ENCODE peak calls at places on chromosomes 12 and 14, in eight cellular contexts. L is HCT116, Z is GM12878, M is HepG2, F is K562, X is Panc1, C is GM23338, B is upper lobe of left lung. S is an unnamed sample.

GRCh38 chr12:15963271-15963670 is 52.1 kb downstream of the DERA start:
- ATAC-seq in M (no peak), X (no peak), B (no peak), C (no peak), Z (no peak), L (no peak), F (no peak), S (no peak)

GRCh38 chr14:103144085-103144484 is 20.8 kb downstream of the TNFAIP2 start:
- ATAC-seq in X (no peak), B (no peak), M (no peak), Z (no peak), F (no peak), C (no peak), L (no peak), S (no peak)

GRCh38 chr12:84698576-84699333 is 213.8 kb downstream of the SLC6A15 start:
- ATAC-seq in X (no peak), C (no peak), F (no peak), M (no peak), Z (no peak), B (no peak), L (no peak), S (no peak)

GRCh38 chr14:79513446-79513845 is 697.9 kb downstream of the DIO2 start:
- ATAC-seq in C (no peak), B (no peak), L (no peak), F (no peak), Z (no peak), M (no peak), X (no peak), S (no peak)

GRCh38 chr12:19412844-19413243 is 26.4 kb upstream of the AEBP2 start:
- ATAC-seq in C (no peak), M (no peak), X (no peak), B (peak; percentile 59), Z (no peak), L (no peak), F (no peak), S (peak; percentile 48)

GRCh38 chr14:85165091-85165490 is 364.9 kb upstream of the FLRT2 start:
- ATAC-seq in B (no peak), Z (no peak), X (no peak), L (no peak), C (peak; percentile 73), F (no peak), M (no peak), S (no peak)

GRCh38 chr12:89162704-89163261 is 189.5 kb downstream of the DUSP6 start:
- ATAC-seq in X (no peak), L (no peak), C (no peak), F (no peak), Z (peak; percentile 62), B (peak; percentile 92), M (no peak), S (peak; percentile 94)

GRCh38 chr12:5022465-5023061 is 21.1 kb upstream of the KCNA5 start:
- ATAC-seq in B (peak; percentile 58), F (peak; percentile 74), L (peak; percentile 92), C (peak; percentile 94), X (peak; percentile 72), M (peak; percentile 77), Z (peak; percentile 91), S (no peak)

GRCh38 chr14:84807673-84808072 is 722.3 kb upstream of the FLRT2 start:
- ATAC-seq in C (no peak), M (no peak), B (peak; percentile 35), L (no peak), Z (no peak), F (no peak), X (no peak), S (no peak)

GRCh38 chr12:42585846-42586226 is 3.7 kb downstream of the PRICKLE1 start:
- ATAC-seq in F (no peak), L (no peak), C (no peak), X (no peak), B (no peak), M (no peak), Z (no peak), S (no peak)

GRCh38 chr12:5489760-5490432 is 58.0 kb downstream of the NTF3 start:
- ATAC-seq in Z (no peak), F (no peak), B (no peak), L (no peak), C (no peak), X (no peak), M (no peak), S (no peak)

GRCh38 chr12:50625029-50625875 is 120.5 kb downstream of the DIP2B start:
- ATAC-seq in L (no peak), F (peak; percentile 76), M (no peak), X (no peak), C (no peak), B (no peak), Z (no peak), S (no peak)

GRCh38 chr14:88005050-88005481 is at the start of gene GPR65:
- ATAC-seq in F (no peak), C (no peak), X (no peak), M (no peak), Z (peak; percentile 74), L (no peak), B (peak; percentile 81), S (no peak)
- TF ChIP-seq POLR2AphosphoS5 in F (no peak), C (no peak), X (no peak), M (no peak), Z (peak; percentile 93), L (no peak), B (no peak), S (peak; percentile 18)

GRCh38 chr12:12562585-12563245 is at the start of gene DUSP16:
- ATAC-seq in F (peak; percentile 94), L (peak; percentile 89), B (peak; percentile 97), Z (peak; percentile 78), C (peak; percentile 88), M (peak; percentile 95), X (peak; percentile 96), S (peak; percentile 96)

GRCh38 chr12:12559699-12560296 is 2.9 kb downstream of the DUSP16 start:
- ATAC-seq in L (no peak), Z (no peak), C (no peak), X (no peak), B (no peak), M (no peak), F (peak; percentile 4), S (no peak)

GRCh38 chr12:12561305-12562015 is 1.2 kb downstream of the DUSP16 start:
- ATAC-seq in B (peak; percentile 56), F (peak; percentile 40), X (peak; percentile 53), M (peak; percentile 50), C (peak; percentile 20), L (peak; percentile 39), Z (peak; percentile 7), S (peak; percentile 28)

GRCh38 chr12:12562016-12562483 is 613 bp downstream of the DUSP16 start:
- ATAC-seq in M (peak; percentile 7), B (peak; percentile 9), X (peak; percentile 21), C (peak; percentile 8), L (peak; percentile 17), Z (no peak), F (peak; percentile 2), S (no peak)

DNA sequence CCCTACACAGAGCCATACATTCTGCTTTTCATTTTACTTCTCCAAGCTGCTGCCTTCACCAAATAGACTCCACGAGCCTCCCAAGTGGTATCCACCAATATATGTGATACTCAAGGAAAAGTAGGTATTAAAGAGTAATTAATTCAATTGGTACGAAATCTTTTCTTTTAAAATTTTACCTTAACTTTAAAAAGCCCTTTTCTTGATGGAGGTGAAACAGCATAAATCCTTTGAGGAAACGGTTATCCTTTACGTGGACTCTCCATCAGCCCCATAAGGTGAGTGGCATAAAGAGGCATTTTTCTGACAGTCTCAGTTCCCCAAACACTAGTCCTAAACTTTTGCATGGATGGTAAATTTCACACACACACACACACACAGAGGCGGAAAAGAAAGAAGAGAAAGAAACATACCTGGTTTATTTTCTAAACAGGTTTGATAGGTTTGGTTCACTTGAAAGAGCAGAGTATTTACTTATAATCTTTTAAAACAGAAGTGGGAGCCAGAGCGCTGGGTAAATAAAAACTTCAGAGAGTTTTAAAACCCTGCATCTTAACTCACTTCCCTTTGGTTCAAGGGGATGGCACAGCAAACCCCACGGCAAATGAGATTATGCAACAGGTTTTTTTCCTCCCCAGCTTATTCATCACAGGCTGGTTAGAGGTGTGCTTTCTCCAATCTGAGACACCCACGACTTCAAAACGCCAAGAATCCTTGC is 1.9 kb downstream of the DUSP16 start:
- ATAC-seq in B (peak; percentile 70), L (peak; percentile 22), F (peak; percentile 64), X (no peak), M (peak; percentile 36), Z (peak; percentile 61), C (no peak), S (peak; percentile 42)
- TF ChIP-seq POLR2AphosphoS5 in B (peak; percentile 75), L (peak; percentile 8), F (no peak), X (no peak), M (peak; percentile 80), Z (peak; percentile 89), C (no peak), S (peak; percentile 69)

GRCh38 chr12:3247596-3248270 is 170.6 kb downstream of the TSPAN9 start:
- ATAC-seq in B (no peak), L (no peak), C (no peak), F (no peak), X (no peak), Z (no peak), M (no peak), S (no peak)

GRCh38 chr12:3250034-3250433 is 172.9 kb downstream of the TSPAN9 start:
- ATAC-seq in C (no peak), F (no peak), Z (no peak), X (no peak), L (no peak), M (no peak), B (no peak), S (no peak)

GRCh38 chr12:3251067-3251466 is 173.9 kb downstream of the TSPAN9 start:
- ATAC-seq in B (no peak), M (no peak), X (no peak), Z (no peak), C (no peak), F (no peak), L (no peak), S (no peak)

GRCh38 chr12:3250576-3250975 is 173.4 kb downstream of the TSPAN9 start:
- ATAC-seq in F (no peak), L (no peak), B (no peak), M (no peak), X (no peak), C (no peak), Z (no peak), S (no peak)

DNA sequence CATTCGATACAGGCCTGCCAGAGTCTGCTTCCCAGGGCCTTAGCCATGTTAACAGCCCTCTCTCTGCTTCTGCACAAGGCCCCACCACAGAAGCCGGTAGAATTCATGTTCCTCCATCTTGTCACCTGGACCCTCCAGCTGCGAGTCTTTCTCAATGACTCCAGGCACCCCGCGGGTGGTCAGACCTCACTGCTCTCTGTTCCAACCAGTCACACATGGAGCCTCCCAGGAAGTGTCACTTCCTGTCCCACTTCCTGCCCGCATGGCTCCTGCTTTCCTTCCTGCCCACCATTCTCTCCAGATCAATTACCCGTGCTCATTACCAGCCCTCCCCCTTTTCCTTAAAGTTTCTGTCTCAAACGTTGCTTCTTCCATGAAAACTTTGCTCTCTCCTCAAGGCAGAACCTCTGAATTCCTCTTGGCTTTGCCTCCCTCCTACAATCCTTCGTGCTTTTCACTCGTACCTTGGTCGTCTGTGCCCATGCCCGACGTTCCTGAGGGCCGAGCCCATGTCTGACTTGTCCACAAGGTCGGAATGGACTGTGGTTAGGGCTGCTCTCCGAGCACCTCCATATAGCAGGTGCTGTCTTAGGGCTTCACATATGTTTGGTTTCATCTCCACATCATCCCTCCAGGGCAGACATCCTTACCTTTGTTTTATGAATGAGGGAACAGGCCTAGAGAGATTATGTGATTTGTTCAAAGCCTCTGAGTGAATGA is 172.1 kb downstream of the TSPAN9 start:
- ATAC-seq in X (no peak), C (no peak), M (no peak), Z (no peak), L (no peak), B (no peak), F (no peak), S (no peak)
- TF ChIP-seq POLR2AphosphoS5 in X (no peak), C (no peak), M (no peak), Z (no peak), L (no peak), B (no peak), F (no peak), S (no peak)

GRCh38 chr14:96911499-96912130 is 114.4 kb downstream of the VRK1 start:
- ATAC-seq in F (no peak), M (no peak), Z (no peak), X (no peak), L (no peak), B (no peak), C (no peak), S (no peak)
- TF ChIP-seq POLR2AphosphoS5 in F (no peak), M (no peak), Z (no peak), X (no peak), L (no peak), B (no peak), C (no peak), S (no peak)

S was measured in gastroesophageal sphincter.